ENCODE peak calls at places on chromosome 17, in four cellular contexts. I is body of pancreas, Z is cardiac muscle cell, H is foreskin fibroblast. B is an unnamed sample.

GRCh38 chr17:41863074-41863843 is 2.0 kb downstream of the KLHL11 start:
- DNase-seq in Z (no peak), H (no peak), I (no peak), B (no peak)

GRCh38 chr17:69477900-69478266 is 63.4 kb downstream of the MAP2K6 start:
- DNase-seq in Z (no peak), H (no peak), I (peak), B (no peak)

GRCh38 chr17:50323060-50323459 is 22.9 kb upstream of the XYLT2 start:
- DNase-seq in H (no peak), Z (no peak), I (no peak), B (no peak)

GRCh38 chr17:16923904-16924700 is 47.8 kb downstream of the TNFRSF13B start:
- DNase-seq in I (no peak), H (no peak), Z (no peak), B (no peak)

GRCh38 chr17:1010086-1010450 is 13.1 kb downstream of the TIMM22 start:
- DNase-seq in Z (no peak), I (no peak), H (no peak), B (no peak)

GRCh38 chr17:65514541-65514940 is 46.9 kb downstream of the AXIN2 start:
- DNase-seq in I (no peak), Z (no peak), H (peak), B (no peak)

GRCh38 chr17:73663614-73664013 is 19.4 kb upstream of the SDK2 start:
- DNase-seq in I (no peak), Z (no peak), H (no peak), B (no peak)

GRCh38 chr17:45247429-45248131 is 14.3 kb downstream of the SPATA32 start:
- DNase-seq in H (peak), Z (peak), I (peak), B (peak)

GRCh38 chr17:64920026-64920418 is 744 bp upstream of the LRRC37A3 start:
- DNase-seq in I (no peak), H (no peak), Z (no peak), B (no peak)

GRCh38 chr17:83198366-83199341 is 119.2 kb downstream of the METRNL start:
- DNase-seq in Z (no peak), I (peak), H (no peak), B (no peak)

GRCh38 chr17:65531508-65532431 is 29.7 kb downstream of the AXIN2 start:
- DNase-seq in I (peak), H (peak), Z (peak), B (no peak)

GRCh38 chr17:29619251-29619650 is 3.5 kb downstream of the CORO6 start:
- DNase-seq in Z (peak), H (no peak), I (no peak), B (no peak)

GRCh38 chr17:43316522-43317142 is 82.2 kb upstream of the ARL4D start:
- DNase-seq in Z (peak), I (peak), H (no peak), B (no peak)

GRCh38 chr17:79932907-79933306 is 93.7 kb upstream of the CBX4 start:
- DNase-seq in I (no peak), Z (no peak), H (no peak), B (no peak)

GRCh38 chr17:41061969-41062368 is 2.1 kb upstream of the KRTAP2-3 start:
- DNase-seq in Z (no peak), I (no peak), H (peak), B (peak)

GRCh38 chr17:4053596-4053995 is 89.2 kb downstream of the ZZEF1 start:
- DNase-seq in I (no peak), Z (no peak), H (no peak), B (no peak)

GRCh38 chr17:81402530-81402941 is 7.3 kb downstream of the BAHCC1 start:
- DNase-seq in H (no peak), I (no peak), Z (no peak), B (no peak)
- H3K4me3 ChIP-seq in H (no peak), I (no peak), Z (no peak), B (peak)

GRCh38 chr17:31493656-31494155 is 102.2 kb downstream of the RAB11FIP4 start:
- DNase-seq in Z (no peak), I (no peak), H (no peak), B (no peak)
- H3K4me3 ChIP-seq in Z (no peak), I (no peak), H (no peak), B (no peak)

GRCh38 chr17:60577147-60577925 is 22.7 kb upstream of the PPM1D start:
- DNase-seq in H (peak), I (peak), Z (no peak), B (peak)
- H3K4me3 ChIP-seq in H (peak), I (no peak), Z (no peak), B (peak)

GRCh38 chr17:66673668-66674276 is 161.1 kb upstream of the CACNG5 start:
- DNase-seq in H (peak), Z (peak), I (peak), B (peak)
- H3K4me3 ChIP-seq in H (no peak), Z (no peak), I (no peak), B (no peak)

GRCh38 chr17:6554871-6555330 is 1.5 kb downstream of the PITPNM3 start:
- DNase-seq in I (no peak), Z (no peak), H (no peak), B (no peak)

GRCh38 chr17:6556121-6557039 is at the start of gene PITPNM3:
- DNase-seq in I (peak), Z (peak), H (no peak), B (no peak)

GRCh38 chr17:6554336-6554735 is 2.0 kb downstream of the PITPNM3 start:
- DNase-seq in H (no peak), Z (no peak), I (no peak), B (no peak)

GRCh38 chr17:6557040-6557438 is 684 bp upstream of the PITPNM3 start:
- DNase-seq in I (no peak), Z (no peak), H (no peak), B (no peak)

GRCh38 chr17:6555331-6556120 is 829 bp downstream of the PITPNM3 start:
- DNase-seq in H (peak), Z (no peak), I (peak), B (no peak)
- H3K4me3 ChIP-seq in H (peak), Z (peak), I (no peak), B (peak)

GRCh38 chr17:72119963-72120877 is 600 bp upstream of the SOX9 start:
- DNase-seq in Z (peak), H (peak), I (peak), B (no peak)

GRCh38 chr17:72117748-72118587 is 2.9 kb upstream of the SOX9 start:
- DNase-seq in H (no peak), I (peak), Z (no peak), B (no peak)

GRCh38 chr17:72120878-72121163 is at the start of gene SOX9:
- DNase-seq in Z (peak), H (peak), I (peak), B (peak)

GRCh38 chr17:72118588-72119279 is 2.1 kb upstream of the SOX9 start:
- DNase-seq in I (peak), H (peak), Z (peak), B (no peak)

GRCh38 chr17:72119280-72119962 is 1.4 kb upstream of the SOX9 start:
- DNase-seq in H (no peak), I (no peak), Z (no peak), B (no peak)
- H3K4me3 ChIP-seq in H (no peak), I (peak), Z (peak), B (no peak)

DNA sequence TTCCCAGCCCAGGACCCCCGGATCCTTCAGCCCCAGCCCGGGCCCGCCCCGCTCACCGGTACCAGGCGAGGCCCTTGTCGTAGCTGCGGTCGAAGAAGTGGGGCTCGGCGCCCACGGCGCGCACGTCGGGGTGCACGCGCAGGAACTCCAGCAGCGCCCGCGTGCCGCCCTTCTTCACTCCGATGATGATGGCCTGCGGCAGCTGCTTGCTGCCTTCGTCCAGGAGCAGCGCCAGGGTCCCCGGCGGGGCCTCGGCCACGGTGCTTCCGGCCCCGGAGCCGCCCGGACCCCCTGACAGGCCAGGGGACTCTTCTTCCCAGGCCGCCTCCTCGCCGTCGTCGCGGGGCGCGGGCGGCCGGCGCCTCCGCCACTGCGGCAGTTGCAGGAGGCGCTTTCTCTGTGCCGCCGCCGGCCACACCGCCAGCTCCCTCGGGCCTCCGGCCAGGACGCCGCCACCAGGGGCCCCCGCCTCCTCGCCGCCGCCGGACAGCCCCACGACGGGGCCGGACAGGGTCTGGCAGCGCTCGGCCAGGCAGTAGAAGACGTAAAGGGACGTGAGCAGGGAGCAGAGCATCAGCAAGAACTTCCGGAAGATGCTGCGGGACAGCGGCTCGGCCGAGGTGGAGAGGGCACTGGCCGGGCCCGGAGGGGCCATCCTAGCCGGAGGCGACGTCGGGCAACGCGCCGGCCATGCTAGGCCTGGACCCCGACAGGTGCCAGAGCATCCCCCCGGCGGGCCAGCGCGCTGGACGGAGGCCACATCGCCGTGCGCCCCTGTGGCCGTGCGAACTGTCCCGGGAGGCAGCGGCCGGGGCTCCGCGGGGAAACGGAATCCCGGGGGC is 1.0 kb downstream of the HS3ST3A1 start:
- DNase-seq in I (no peak), H (peak), Z (peak), B (no peak)
- H3K4me3 ChIP-seq in I (no peak), H (peak), Z (peak), B (peak)

B was measured in skeletal muscle cell.